ENCODE peak calls at places on chromosomes 13 and 19, in four cellular contexts. One of them, this sample, is unnamed.

GRCh38 chr19:54312436-54313362 is at the start of gene LILRA5:
- DNase-seq in pancreas: no peak
- DNase-seq in IMR-90: no peak
- DNase-seq in Panc1: no peak
- DNase-seq in this sample: no peak

GRCh38 chr13:63025741-63026140 is 1610.1 kb upstream of the PCDH20 start:
- DNase-seq in pancreas: no peak
- DNase-seq in IMR-90: no peak
- DNase-seq in Panc1: no peak
- DNase-seq in this sample: no peak

GRCh38 chr19:15297416-15298224 is 34.7 kb downstream of the BRD4 start:
- DNase-seq in pancreas: no peak
- DNase-seq in IMR-90: peak
- DNase-seq in Panc1: peak
- DNase-seq in this sample: no peak

GRCh38 chr19:24032651-24033050 is 54.3 kb upstream of the ZNF254 start:
- DNase-seq in pancreas: no peak
- DNase-seq in IMR-90: no peak
- DNase-seq in Panc1: no peak
- DNase-seq in this sample: no peak

GRCh38 chr13:46476174-46476573 is 76.8 kb upstream of the LRCH1 start:
- DNase-seq in pancreas: no peak
- DNase-seq in IMR-90: no peak
- DNase-seq in Panc1: no peak
- DNase-seq in this sample: no peak

GRCh38 chr13:28650284-28650683 is 8.6 kb upstream of the POMP start:
- DNase-seq in pancreas: no peak
- DNase-seq in IMR-90: peak
- DNase-seq in Panc1: no peak
- DNase-seq in this sample: no peak

GRCh38 chr13:20526664-20527063 is 1.0 kb upstream of the CRYL1 start:
- DNase-seq in pancreas: no peak
- DNase-seq in IMR-90: peak
- DNase-seq in Panc1: no peak
- DNase-seq in this sample: no peak

GRCh38 chr13:60969659-60970058 is 446.0 kb downstream of the PCDH20 start:
- DNase-seq in pancreas: no peak
- DNase-seq in IMR-90: no peak
- DNase-seq in Panc1: no peak
- DNase-seq in this sample: no peak

GRCh38 chr19:16853066-16853465 is 23.9 kb downstream of the SIN3B start:
- DNase-seq in pancreas: no peak
- DNase-seq in IMR-90: no peak
- DNase-seq in Panc1: no peak
- DNase-seq in this sample: no peak

GRCh38 chr19:54804571-54804970 is 1.2 kb downstream of the KIR2DL4 start:
- DNase-seq in pancreas: no peak
- DNase-seq in IMR-90: no peak
- DNase-seq in Panc1: no peak
- DNase-seq in this sample: no peak

GRCh38 chr13:107867701-107868661 is 347.4 kb downstream of the LIG4 start:
- DNase-seq in pancreas: peak
- DNase-seq in IMR-90: peak
- DNase-seq in Panc1: no peak
- DNase-seq in this sample: no peak
- TF ChIP-seq CTCF in pancreas: no peak
- TF ChIP-seq CTCF in IMR-90: peak
- TF ChIP-seq CTCF in Panc1: peak
- TF ChIP-seq CTCF in this sample: peak

GRCh38 chr13:23572836-23573235 is 2.6 kb downstream of the TNFRSF19 start:
- DNase-seq in pancreas: no peak
- DNase-seq in IMR-90: no peak
- DNase-seq in Panc1: no peak
- DNase-seq in this sample: no peak

GRCh38 chr13:23567792-23568480 is 2.3 kb upstream of the TNFRSF19 start:
- DNase-seq in pancreas: no peak
- DNase-seq in IMR-90: no peak
- DNase-seq in Panc1: no peak
- DNase-seq in this sample: no peak

GRCh38 chr13:23574421-23574820 is 4.2 kb downstream of the TNFRSF19 start:
- DNase-seq in pancreas: no peak
- DNase-seq in IMR-90: no peak
- DNase-seq in Panc1: no peak
- DNase-seq in this sample: no peak

GRCh38 chr13:23570931-23571330 is 719 bp downstream of the TNFRSF19 start:
- DNase-seq in pancreas: no peak
- DNase-seq in IMR-90: peak
- DNase-seq in Panc1: no peak
- DNase-seq in this sample: no peak

GRCh38 chr13:23570099-23570926 is at the start of gene TNFRSF19:
- DNase-seq in pancreas: no peak
- DNase-seq in IMR-90: peak
- DNase-seq in Panc1: no peak
- DNase-seq in this sample: no peak
- H3K4me3 ChIP-seq in pancreas: no peak
- H3K4me3 ChIP-seq in IMR-90: peak
- H3K4me3 ChIP-seq in Panc1: no peak
- H3K4me3 ChIP-seq in this sample: no peak

DNA sequence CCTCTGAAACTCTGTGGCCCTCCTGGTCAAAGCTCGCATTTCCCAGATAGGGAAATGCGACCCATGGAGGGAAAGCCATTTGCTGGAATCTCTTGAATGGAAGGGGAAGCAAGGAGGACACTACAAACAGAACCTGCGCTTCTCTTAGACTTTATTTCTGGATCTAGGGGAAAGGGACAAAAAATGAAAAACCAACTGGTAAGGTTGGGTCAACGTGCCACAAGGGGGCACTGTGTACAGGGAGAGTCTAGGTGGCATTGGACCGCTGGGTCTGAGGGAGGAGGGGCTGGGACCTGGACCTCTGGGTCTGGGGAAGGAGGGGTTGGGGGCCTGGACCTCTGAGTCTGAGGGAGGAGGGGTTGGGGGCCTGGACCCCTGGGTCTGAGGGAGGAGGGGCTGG is 5.0 kb downstream of the KLK4 start:
- DNase-seq in pancreas: no peak
- DNase-seq in IMR-90: no peak
- DNase-seq in Panc1: no peak
- DNase-seq in this sample: no peak
- TF ChIP-seq CTCF in pancreas: peak
- TF ChIP-seq CTCF in IMR-90: peak
- TF ChIP-seq CTCF in Panc1: peak
- TF ChIP-seq CTCF in this sample: peak

GRCh38 chr19:1668339-1669123 is 16.1 kb upstream of the TCF3 start:
- DNase-seq in pancreas: no peak
- DNase-seq in IMR-90: no peak
- DNase-seq in Panc1: no peak
- DNase-seq in this sample: no peak
- H3K4me3 ChIP-seq in pancreas: no peak
- H3K4me3 ChIP-seq in IMR-90: no peak
- H3K4me3 ChIP-seq in Panc1: no peak
- H3K4me3 ChIP-seq in this sample: no peak

DNA sequence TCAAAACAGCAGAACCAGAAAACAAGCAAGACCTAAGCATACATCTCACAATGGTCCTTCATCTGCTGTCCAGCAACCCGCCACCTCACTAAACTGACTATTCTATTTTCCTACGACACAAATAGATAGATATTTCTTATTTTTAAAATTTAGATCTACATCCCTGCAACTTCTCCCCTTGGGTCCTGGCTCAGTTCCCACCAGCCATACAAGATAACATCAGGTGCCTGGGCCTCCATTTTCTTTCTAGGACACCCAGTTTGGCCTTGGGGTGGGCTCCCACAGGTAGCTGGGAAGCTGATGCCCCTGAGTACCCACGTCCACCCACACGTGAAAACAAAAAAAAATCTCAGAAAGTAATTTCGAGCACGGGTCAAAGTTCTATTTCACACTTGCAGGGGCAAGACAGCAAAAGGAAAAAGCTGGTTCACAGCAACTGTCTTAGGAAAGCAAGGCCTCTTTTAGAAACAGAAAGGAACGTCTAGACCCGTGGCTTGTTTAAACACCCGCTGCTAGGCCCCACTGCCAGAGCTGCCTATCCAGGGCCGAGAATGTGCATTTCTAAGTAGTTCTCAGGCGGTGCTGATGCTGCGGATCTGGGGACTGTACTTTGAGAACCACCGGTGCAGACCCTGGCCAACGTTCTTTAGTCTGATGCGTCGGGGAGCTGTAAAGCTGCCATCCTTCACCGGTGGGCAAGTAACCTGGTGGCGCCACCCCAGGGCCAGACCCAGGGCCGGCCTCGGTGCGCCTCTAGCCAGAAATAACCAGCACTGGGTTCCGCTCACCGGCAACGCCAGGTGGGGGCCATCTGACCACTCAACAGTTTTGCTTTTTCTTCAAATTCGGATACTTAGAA is 47.3 kb downstream of the TGDS start:
- DNase-seq in pancreas: peak
- DNase-seq in IMR-90: peak
- DNase-seq in Panc1: no peak
- DNase-seq in this sample: peak
- TF ChIP-seq CTCF in pancreas: no peak
- TF ChIP-seq CTCF in IMR-90: peak
- TF ChIP-seq CTCF in Panc1: peak
- TF ChIP-seq CTCF in this sample: peak

GRCh38 chr19:458091-459042 is 2.5 kb downstream of the SHC2 start:
- DNase-seq in pancreas: peak
- DNase-seq in IMR-90: no peak
- DNase-seq in Panc1: no peak
- DNase-seq in this sample: no peak
- H3K4me3 ChIP-seq in pancreas: no peak
- H3K4me3 ChIP-seq in IMR-90: no peak
- H3K4me3 ChIP-seq in Panc1: no peak
- H3K4me3 ChIP-seq in this sample: no peak

GRCh38 chr13:51846756-51847155 is 1.8 kb upstream of the TMEM272 start:
- DNase-seq in pancreas: no peak
- DNase-seq in IMR-90: peak
- DNase-seq in Panc1: no peak
- DNase-seq in this sample: no peak

GRCh38 chr13:51844862-51845573 is at the start of gene TMEM272:
- DNase-seq in pancreas: peak
- DNase-seq in IMR-90: peak
- DNase-seq in Panc1: no peak
- DNase-seq in this sample: no peak

GRCh38 chr13:51845574-51846318 is 769 bp upstream of the TMEM272 start:
- DNase-seq in pancreas: no peak
- DNase-seq in IMR-90: no peak
- DNase-seq in Panc1: no peak
- DNase-seq in this sample: no peak

GRCh38 chr13:51848674-51849073 is 3.7 kb upstream of the TMEM272 start:
- DNase-seq in pancreas: no peak
- DNase-seq in IMR-90: peak
- DNase-seq in Panc1: no peak
- DNase-seq in this sample: no peak

GRCh38 chr13:51849145-51850101 is 4.4 kb upstream of the TMEM272 start:
- DNase-seq in pancreas: no peak
- DNase-seq in IMR-90: peak
- DNase-seq in Panc1: no peak
- DNase-seq in this sample: no peak
- TF ChIP-seq CTCF in pancreas: peak
- TF ChIP-seq CTCF in IMR-90: peak
- TF ChIP-seq CTCF in Panc1: peak
- TF ChIP-seq CTCF in this sample: peak

GRCh38 chr19:32122258-32122657 is 223.2 kb upstream of the ZNF507 start:
- DNase-seq in pancreas: no peak
- DNase-seq in IMR-90: no peak
- DNase-seq in Panc1: no peak
- DNase-seq in this sample: no peak

GRCh38 chr19:32130241-32130753 is 215.1 kb upstream of the ZNF507 start:
- DNase-seq in pancreas: no peak
- DNase-seq in IMR-90: no peak
- DNase-seq in Panc1: no peak
- DNase-seq in this sample: no peak

GRCh38 chr19:32129141-32129540 is 216.3 kb upstream of the ZNF507 start:
- DNase-seq in pancreas: no peak
- DNase-seq in IMR-90: no peak
- DNase-seq in Panc1: no peak
- DNase-seq in this sample: no peak

GRCh38 chr19:32123355-32123940 is 222.0 kb upstream of the ZNF507 start:
- DNase-seq in pancreas: no peak
- DNase-seq in IMR-90: no peak
- DNase-seq in Panc1: no peak
- DNase-seq in this sample: no peak

GRCh38 chr19:32124585-32124984 is 220.8 kb upstream of the ZNF507 start:
- DNase-seq in pancreas: peak
- DNase-seq in IMR-90: no peak
- DNase-seq in Panc1: no peak
- DNase-seq in this sample: no peak
- H3K4me3 ChIP-seq in pancreas: no peak
- H3K4me3 ChIP-seq in IMR-90: no peak
- H3K4me3 ChIP-seq in Panc1: no peak
- H3K4me3 ChIP-seq in this sample: no peak

DNA sequence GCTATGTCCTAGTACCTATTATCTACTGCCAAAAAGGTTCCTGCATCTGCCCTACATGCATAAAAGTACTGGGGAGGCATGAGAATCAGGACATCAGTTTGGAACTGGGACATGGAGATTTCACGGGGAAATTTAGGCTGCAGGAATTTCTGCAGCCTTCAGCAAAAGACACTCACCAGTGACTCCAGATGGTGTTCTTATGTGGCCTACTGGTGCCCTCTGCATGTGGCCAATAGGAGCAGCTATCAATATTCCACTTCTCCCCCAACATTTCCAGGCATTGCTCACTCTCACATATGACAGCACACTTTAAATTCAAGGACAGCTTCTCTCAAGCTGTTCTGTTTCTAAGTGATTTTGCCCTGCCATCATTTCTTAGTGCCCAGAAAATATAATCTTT is 570.5 kb upstream of the ARGLU1 start:
- DNase-seq in pancreas: no peak
- DNase-seq in IMR-90: no peak
- DNase-seq in Panc1: no peak
- DNase-seq in this sample: no peak
- TF ChIP-seq CTCF in pancreas: no peak
- TF ChIP-seq CTCF in IMR-90: no peak
- TF ChIP-seq CTCF in Panc1: no peak
- TF ChIP-seq CTCF in this sample: no peak

GRCh38 chr19:58429745-58430144 is 10.2 kb downstream of the ZNF132 start:
- DNase-seq in pancreas: no peak
- DNase-seq in IMR-90: peak
- DNase-seq in Panc1: no peak
- DNase-seq in this sample: no peak
- H3K4me3 ChIP-seq in pancreas: no peak
- H3K4me3 ChIP-seq in IMR-90: no peak
- H3K4me3 ChIP-seq in Panc1: no peak
- H3K4me3 ChIP-seq in this sample: no peak

This sample was measured in epithelial cell of proximal tubule.